ENCODE peak calls at places on chromosomes 3 and 15, in four cellular contexts. One of them, this sample, is unnamed.

GRCh38 chr3:147945968-147946519 is 536.9 kb downstream of the ZIC1 start:
- DNase-seq in mesothelial cell of epicardium: no peak
- DNase-seq in brain microvascular endothelial cell: peak
- DNase-seq in AG09309: peak
- DNase-seq in this sample: no peak

GRCh38 chr3:127673191-127674098 is 693 bp downstream of the ABTB1 start:
- DNase-seq in AG09309: no peak
- DNase-seq in mesothelial cell of epicardium: no peak
- DNase-seq in brain microvascular endothelial cell: peak
- DNase-seq in this sample: peak

GRCh38 chr3:27607370-27607769 is 114.8 kb downstream of the EOMES start:
- DNase-seq in AG09309: no peak
- DNase-seq in brain microvascular endothelial cell: no peak
- DNase-seq in mesothelial cell of epicardium: no peak
- DNase-seq in this sample: no peak

GRCh38 chr3:67622652-67623051 is 31.8 kb downstream of the SUCLG2 start:
- DNase-seq in brain microvascular endothelial cell: no peak
- DNase-seq in mesothelial cell of epicardium: no peak
- DNase-seq in AG09309: no peak
- DNase-seq in this sample: no peak

GRCh38 chr3:138180375-138181029 is 5.8 kb upstream of the DBR1 start:
- DNase-seq in AG09309: no peak
- DNase-seq in mesothelial cell of epicardium: no peak
- DNase-seq in brain microvascular endothelial cell: peak
- DNase-seq in this sample: no peak

GRCh38 chr3:40086890-40087884 is 222.3 kb upstream of the EIF1B start:
- DNase-seq in brain microvascular endothelial cell: no peak
- DNase-seq in mesothelial cell of epicardium: no peak
- DNase-seq in AG09309: no peak
- DNase-seq in this sample: no peak

GRCh38 chr3:124132813-124133212 is 140.9 kb upstream of the ROPN1 start:
- DNase-seq in AG09309: no peak
- DNase-seq in brain microvascular endothelial cell: no peak
- DNase-seq in mesothelial cell of epicardium: no peak
- DNase-seq in this sample: no peak

GRCh38 chr3:132854856-132855535 is 132.8 kb upstream of the NPHP3 start:
- DNase-seq in AG09309: no peak
- DNase-seq in mesothelial cell of epicardium: no peak
- DNase-seq in brain microvascular endothelial cell: no peak
- DNase-seq in this sample: no peak

GRCh38 chr3:188646592-188646991 is 492.6 kb downstream of the LPP start:
- DNase-seq in mesothelial cell of epicardium: no peak
- DNase-seq in AG09309: no peak
- DNase-seq in brain microvascular endothelial cell: no peak
- DNase-seq in this sample: no peak

DNA sequence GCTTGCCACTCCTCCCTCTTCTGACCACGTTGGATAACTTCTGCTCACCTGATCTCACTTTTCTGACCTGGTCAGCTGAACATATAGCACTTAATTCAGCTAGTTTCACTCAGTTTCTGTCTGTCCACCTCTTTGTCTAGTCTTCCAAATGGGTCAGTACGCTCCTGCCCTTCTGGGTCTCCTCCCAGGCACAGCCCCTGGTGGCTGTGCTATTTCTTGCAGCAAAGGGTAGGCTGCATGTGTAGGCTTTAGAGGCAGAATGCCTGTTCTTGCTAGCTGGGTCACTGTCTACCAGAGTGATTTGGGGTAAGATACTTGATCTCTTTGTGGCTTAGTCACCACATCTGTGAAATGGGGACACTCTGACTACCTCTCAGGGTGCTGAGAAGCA is 2.4 kb upstream of the RBP1 start:
- DNase-seq in mesothelial cell of epicardium: no peak
- DNase-seq in brain microvascular endothelial cell: no peak
- DNase-seq in AG09309: no peak
- DNase-seq in this sample: no peak
- TF ChIP-seq CTCF in mesothelial cell of epicardium: peak
- TF ChIP-seq CTCF in brain microvascular endothelial cell: peak
- TF ChIP-seq CTCF in AG09309: no peak
- TF ChIP-seq CTCF in this sample: no peak

GRCh38 chr15:51025454-51025846 is 69.3 kb downstream of the TNFAIP8L3 start:
- DNase-seq in brain microvascular endothelial cell: no peak
- DNase-seq in mesothelial cell of epicardium: no peak
- DNase-seq in AG09309: no peak
- DNase-seq in this sample: no peak

GRCh38 chr15:51024735-51025453 is 69.8 kb downstream of the TNFAIP8L3 start:
- DNase-seq in AG09309: no peak
- DNase-seq in mesothelial cell of epicardium: no peak
- DNase-seq in brain microvascular endothelial cell: no peak
- DNase-seq in this sample: no peak

DNA sequence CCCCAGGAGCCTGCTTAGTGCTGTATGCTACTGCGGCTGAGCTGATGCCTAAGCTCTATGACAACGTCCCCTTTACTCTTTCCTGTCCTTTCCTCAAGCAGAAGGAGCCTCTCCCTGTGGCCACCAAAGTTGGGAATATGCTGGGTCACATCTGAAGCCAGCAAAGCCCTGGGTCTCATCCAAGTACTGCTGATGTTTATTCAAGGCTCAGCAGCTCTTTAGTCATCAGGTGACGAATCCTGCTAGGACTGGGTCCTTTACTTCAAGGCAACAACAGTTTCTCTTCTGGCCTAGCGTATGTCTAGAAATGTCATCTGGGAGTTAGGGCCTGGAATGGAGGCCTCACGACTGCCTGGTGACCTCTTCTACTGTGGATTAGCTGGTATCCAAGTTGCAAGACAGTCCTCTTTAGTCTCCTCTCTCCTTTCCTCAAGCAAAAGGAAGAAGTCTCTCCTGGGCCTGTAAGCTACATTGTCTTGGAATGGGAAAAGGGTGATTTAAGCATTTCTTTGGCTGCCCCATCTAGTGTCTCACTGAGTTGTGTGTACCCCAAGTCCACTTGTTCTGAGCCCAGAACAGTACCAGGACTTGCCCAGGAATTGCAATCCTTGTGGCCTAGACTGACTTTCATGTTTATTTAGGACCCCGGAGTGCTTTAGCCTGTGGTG is 63.9 kb downstream of the TNFAIP8L3 start:
- DNase-seq in brain microvascular endothelial cell: peak
- DNase-seq in mesothelial cell of epicardium: no peak
- DNase-seq in AG09309: peak
- DNase-seq in this sample: no peak
- TF ChIP-seq CTCF in brain microvascular endothelial cell: no peak
- TF ChIP-seq CTCF in mesothelial cell of epicardium: no peak
- TF ChIP-seq CTCF in AG09309: no peak
- TF ChIP-seq CTCF in this sample: no peak

DNA sequence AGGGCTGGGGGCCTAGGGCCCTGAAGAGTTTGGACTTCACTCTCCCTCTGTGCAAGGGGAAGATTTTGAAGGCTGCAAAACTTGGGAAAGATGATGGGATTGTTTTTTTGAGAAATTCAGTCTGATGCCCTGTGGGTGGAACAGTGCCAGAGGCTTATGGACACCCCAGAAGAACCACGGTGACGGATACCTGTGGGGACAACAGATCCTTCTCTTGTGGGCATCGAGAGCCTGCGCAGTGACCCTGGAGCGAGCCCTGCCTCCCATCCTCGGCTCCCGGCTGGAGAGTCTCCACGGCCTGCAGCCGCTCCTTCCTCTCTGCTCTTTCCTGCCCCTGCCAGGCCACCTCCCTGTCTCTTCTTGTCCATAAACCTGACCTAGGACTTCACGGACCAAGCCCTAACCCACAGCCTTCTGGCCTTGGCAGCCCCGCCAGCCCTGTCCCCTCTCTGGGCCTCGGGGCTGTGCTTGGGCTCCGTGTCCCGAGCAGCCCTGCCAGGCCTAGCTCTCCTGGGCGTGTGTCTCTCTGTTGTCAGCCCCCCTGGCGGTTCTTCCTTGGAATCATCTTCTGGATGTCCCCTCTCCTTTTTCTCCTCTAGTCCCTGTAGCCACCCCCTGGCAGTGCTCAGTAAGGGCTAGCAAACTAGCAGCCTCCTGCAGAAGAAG is 98.4 kb downstream of the VGLL4 start:
- DNase-seq in AG09309: no peak
- DNase-seq in brain microvascular endothelial cell: no peak
- DNase-seq in mesothelial cell of epicardium: no peak
- DNase-seq in this sample: no peak
- TF ChIP-seq CTCF in AG09309: no peak
- TF ChIP-seq CTCF in brain microvascular endothelial cell: no peak
- TF ChIP-seq CTCF in mesothelial cell of epicardium: no peak
- TF ChIP-seq CTCF in this sample: no peak

GRCh38 chr3:170196833-170197232 is 15.3 kb upstream of the PHC3 start:
- DNase-seq in mesothelial cell of epicardium: no peak
- DNase-seq in brain microvascular endothelial cell: no peak
- DNase-seq in AG09309: no peak
- DNase-seq in this sample: no peak
- TF ChIP-seq CTCF in mesothelial cell of epicardium: no peak
- TF ChIP-seq CTCF in brain microvascular endothelial cell: no peak
- TF ChIP-seq CTCF in AG09309: no peak
- TF ChIP-seq CTCF in this sample: no peak

GRCh38 chr15:45642203-45642932 is 7.5 kb downstream of the SQOR start:
- DNase-seq in brain microvascular endothelial cell: peak
- DNase-seq in AG09309: peak
- DNase-seq in mesothelial cell of epicardium: no peak
- DNase-seq in this sample: no peak

GRCh38 chr15:45638641-45639040 is 3.8 kb downstream of the SQOR start:
- DNase-seq in AG09309: no peak
- DNase-seq in brain microvascular endothelial cell: no peak
- DNase-seq in mesothelial cell of epicardium: no peak
- DNase-seq in this sample: no peak

GRCh38 chr15:45644437-45644836 is 9.6 kb downstream of the SQOR start:
- DNase-seq in mesothelial cell of epicardium: no peak
- DNase-seq in brain microvascular endothelial cell: no peak
- DNase-seq in AG09309: no peak
- DNase-seq in this sample: no peak

GRCh38 chr15:45640610-45641009 is 5.8 kb downstream of the SQOR start:
- DNase-seq in mesothelial cell of epicardium: no peak
- DNase-seq in brain microvascular endothelial cell: peak
- DNase-seq in AG09309: peak
- DNase-seq in this sample: no peak

DNA sequence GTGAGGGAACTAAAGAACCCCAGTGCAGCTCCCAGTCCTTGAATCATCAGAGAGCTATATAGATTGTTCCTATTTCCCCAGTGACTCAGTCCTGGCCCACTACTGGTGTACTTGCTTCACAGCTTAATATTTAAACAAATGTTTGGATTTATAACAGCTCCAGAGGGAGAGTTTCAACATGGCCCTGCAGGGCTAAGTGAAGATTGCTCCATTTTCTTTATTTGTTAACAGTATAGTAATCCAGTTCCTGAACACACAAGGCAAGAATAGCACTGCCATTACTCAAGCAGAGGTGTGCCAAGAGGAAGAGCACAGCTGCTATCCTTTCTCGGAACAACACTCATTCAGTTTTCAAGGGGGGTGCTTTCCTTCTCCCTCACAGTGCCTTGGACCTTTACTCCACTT is 6.5 kb downstream of the SQOR start:
- DNase-seq in mesothelial cell of epicardium: no peak
- DNase-seq in AG09309: peak
- DNase-seq in brain microvascular endothelial cell: peak
- DNase-seq in this sample: no peak
- TF ChIP-seq CTCF in mesothelial cell of epicardium: no peak
- TF ChIP-seq CTCF in AG09309: no peak
- TF ChIP-seq CTCF in brain microvascular endothelial cell: peak
- TF ChIP-seq CTCF in this sample: no peak

GRCh38 chr3:47850062-47850802 is 47.3 kb downstream of the DHX30 start:
- DNase-seq in brain microvascular endothelial cell: peak
- DNase-seq in AG09309: no peak
- DNase-seq in mesothelial cell of epicardium: no peak
- DNase-seq in this sample: no peak
- TF ChIP-seq CTCF in brain microvascular endothelial cell: peak
- TF ChIP-seq CTCF in AG09309: peak
- TF ChIP-seq CTCF in mesothelial cell of epicardium: no peak
- TF ChIP-seq CTCF in this sample: no peak

DNA sequence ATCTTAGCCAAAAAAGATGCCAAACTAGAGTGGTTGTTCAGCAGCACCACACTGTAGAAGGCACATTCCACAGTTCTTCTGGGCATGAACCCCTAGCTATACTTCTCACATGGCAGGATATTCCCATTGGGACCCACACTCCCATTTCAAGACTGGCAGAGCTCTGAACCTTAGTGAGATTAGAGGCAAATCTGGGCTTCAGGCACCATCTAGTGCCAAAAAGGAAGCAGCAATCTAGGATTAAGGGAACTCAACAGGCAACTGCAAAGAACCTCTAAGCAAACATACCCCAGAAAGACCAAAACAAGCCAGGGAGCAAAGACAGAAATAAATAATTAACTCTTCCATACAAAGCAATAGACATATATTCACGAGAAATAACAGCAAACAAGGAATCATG is 66.2 kb downstream of the TAFA4 start:
- DNase-seq in AG09309: no peak
- DNase-seq in mesothelial cell of epicardium: no peak
- DNase-seq in brain microvascular endothelial cell: no peak
- DNase-seq in this sample: no peak
- TF ChIP-seq CTCF in AG09309: no peak
- TF ChIP-seq CTCF in mesothelial cell of epicardium: no peak
- TF ChIP-seq CTCF in brain microvascular endothelial cell: no peak
- TF ChIP-seq CTCF in this sample: no peak

GRCh38 chr3:113533534-113533892 is 1.2 kb downstream of the SIDT1 start:
- DNase-seq in mesothelial cell of epicardium: no peak
- DNase-seq in AG09309: no peak
- DNase-seq in brain microvascular endothelial cell: no peak
- DNase-seq in this sample: peak

GRCh38 chr3:113536627-113537101 is 4.3 kb downstream of the SIDT1 start:
- DNase-seq in AG09309: no peak
- DNase-seq in mesothelial cell of epicardium: no peak
- DNase-seq in brain microvascular endothelial cell: no peak
- DNase-seq in this sample: no peak

GRCh38 chr3:113534365-113534764 is 2.0 kb downstream of the SIDT1 start:
- DNase-seq in AG09309: no peak
- DNase-seq in mesothelial cell of epicardium: no peak
- DNase-seq in brain microvascular endothelial cell: no peak
- DNase-seq in this sample: no peak

GRCh38 chr3:113537155-113537554 is 4.8 kb downstream of the SIDT1 start:
- DNase-seq in brain microvascular endothelial cell: no peak
- DNase-seq in AG09309: no peak
- DNase-seq in mesothelial cell of epicardium: no peak
- DNase-seq in this sample: no peak

DNA sequence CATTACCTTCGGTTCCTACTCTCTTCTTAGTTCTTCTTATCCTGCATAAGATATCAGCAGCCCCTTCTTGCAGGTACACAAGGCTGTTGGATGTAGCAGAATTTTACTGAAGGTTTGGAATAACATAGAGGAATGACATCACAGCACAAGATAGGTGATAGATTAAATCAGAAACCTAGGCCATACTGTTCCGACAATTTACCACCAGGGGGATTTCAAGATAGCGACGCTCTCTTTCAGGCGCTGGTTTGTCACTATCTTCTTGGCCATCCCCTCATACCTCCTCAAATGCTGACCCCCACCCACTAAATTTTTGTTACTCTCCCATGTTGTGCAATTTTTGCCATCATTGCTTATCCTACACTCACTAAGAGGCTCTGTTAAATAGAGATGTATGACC is 3.5 kb downstream of the SIDT1 start:
- DNase-seq in mesothelial cell of epicardium: no peak
- DNase-seq in brain microvascular endothelial cell: no peak
- DNase-seq in AG09309: no peak
- DNase-seq in this sample: no peak
- TF ChIP-seq CTCF in mesothelial cell of epicardium: peak
- TF ChIP-seq CTCF in brain microvascular endothelial cell: peak
- TF ChIP-seq CTCF in AG09309: no peak
- TF ChIP-seq CTCF in this sample: peak